ENCODE peak calls at places on chromosomes 3 and 15, in six cellular contexts. N, X, J, K, Y and D are unnamed samples.

GRCh38 chr3:32457971-32458471 is 44.6 kb downstream of the CMTM6 start:
- DNase-seq in N (no peak), K (peak), X (peak), J (no peak), Y (peak), D (peak)

GRCh38 chr3:72579191-72579580 is 269.1 kb downstream of the SHQ1 start:
- DNase-seq in K (no peak), X (no peak), J (no peak), Y (no peak), N (no peak), D (no peak)

GRCh38 chr3:186640473-186640818 is 247 bp downstream of the FETUB start:
- DNase-seq in J (no peak), N (peak), K (no peak), Y (no peak), X (no peak), D (no peak)

GRCh38 chr3:72352176-72352575 is 496.1 kb downstream of the SHQ1 start:
- DNase-seq in K (no peak), X (no peak), Y (no peak), N (no peak), J (no peak), D (no peak)

GRCh38 chr3:30527186-30527585 is 79.2 kb upstream of the TGFBR2 start:
- DNase-seq in K (no peak), N (no peak), X (no peak), J (no peak), Y (no peak), D (no peak)

GRCh38 chr15:61038387-61038786 is 190.7 kb downstream of the RORA start:
- DNase-seq in K (no peak), J (no peak), X (no peak), Y (no peak), N (no peak), D (no peak)

GRCh38 chr15:64600794-64601193 is 140.4 kb downstream of the ZNF609 start:
- DNase-seq in K (no peak), J (no peak), X (no peak), N (no peak), Y (no peak), D (no peak)

GRCh38 chr15:52803543-52804306 is 13.6 kb upstream of the ONECUT1 start:
- DNase-seq in J (peak), N (no peak), X (no peak), Y (no peak), K (no peak), D (no peak)

GRCh38 chr3:113696658-113697191 is 283 bp upstream of the USF3 start:
- DNase-seq in X (peak), N (peak), Y (peak), J (peak), K (peak), D (peak)

GRCh38 chr3:113436794-113437193 is 4.5 kb downstream of the CFAP44 start:
- DNase-seq in K (no peak), J (no peak), N (peak), Y (no peak), X (no peak), D (no peak)

GRCh38 chr3:176037636-176038035 is 1159.6 kb downstream of the TBL1XR1 start:
- DNase-seq in K (no peak), Y (no peak), N (no peak), X (no peak), J (no peak), D (no peak)

GRCh38 chr15:28900041-28900891 is 14.5 kb downstream of the APBA2 start:
- DNase-seq in N (no peak), Y (no peak), X (no peak), J (no peak), K (no peak), D (no peak)

GRCh38 chr3:16888785-16889607 is 4.2 kb downstream of the PLCL2 start:
- DNase-seq in K (peak), Y (no peak), J (no peak), N (peak), X (peak), D (no peak)

GRCh38 chr15:29141206-29141907 is 128.3 kb downstream of the NSMCE3 start:
- DNase-seq in J (no peak), Y (no peak), K (no peak), X (no peak), N (peak), D (no peak)

GRCh38 chr15:31993062-31993461 is 37.3 kb upstream of the CHRNA7 start:
- DNase-seq in N (no peak), J (no peak), Y (no peak), K (no peak), X (no peak), D (no peak)

GRCh38 chr3:133114198-133114597 is 76.0 kb downstream of the TMEM108 start:
- DNase-seq in N (peak), X (no peak), K (no peak), J (no peak), Y (no peak), D (no peak)

GRCh38 chr3:16516695-16517481 is 3.4 kb upstream of the RFTN1 start:
- DNase-seq in J (no peak), N (peak), K (peak), X (no peak), Y (no peak), D (peak)

GRCh38 chr3:64257096-64257755 is 32.0 kb upstream of the PRICKLE2 start:
- DNase-seq in J (no peak), K (no peak), N (no peak), Y (no peak), X (no peak), D (no peak)

GRCh38 chr3:75171632-75172230 is 492.4 kb upstream of the FRG2C start:
- DNase-seq in Y (no peak), X (no peak), K (no peak), N (peak), J (no peak), D (no peak)

GRCh38 chr15:57118013-57118799 is 199.8 kb downstream of the TCF12 start:
- DNase-seq in K (no peak), Y (no peak), J (peak), N (peak), X (no peak), D (no peak)

GRCh38 chr3:187986514-187986934 is 167.4 kb upstream of the LPP start:
- DNase-seq in X (no peak), K (no peak), Y (no peak), J (no peak), N (peak), D (peak)

GRCh38 chr3:103308921-103309320 is 874.1 kb downstream of the ZPLD1 start:
- DNase-seq in J (no peak), X (no peak), Y (no peak), N (no peak), K (no peak), D (no peak)

GRCh38 chr15:62453979-62454378 is 288.9 kb upstream of the C2CD4B start:
- DNase-seq in Y (no peak), K (no peak), X (no peak), J (no peak), N (peak), D (no peak)